ENCODE peak calls at places on chromosomes 6 and 20, in seven cellular contexts. One of them, this sample, is unnamed. For H3K4me1, the result is how much of the 10 kb centered on the place peaks cover.

GRCh38 chr6:40841721-40842120 is 197.3 kb downstream of the UNC5CL start:
- DNase-seq in CD8-positive, alpha-beta T cell: no peak
- DNase-seq in Panc1: no peak
- DNase-seq in psoas muscle: no peak
- DNase-seq in mucosa of descending colon: no peak
- DNase-seq in ascending aorta: no peak
- DNase-seq in spleen: no peak
- DNase-seq in this sample: no peak

GRCh38 chr6:129370268-129370916 is 339.6 kb downstream of the ARHGAP18 start:
- DNase-seq in ascending aorta: no peak
- DNase-seq in psoas muscle: no peak
- DNase-seq in Panc1: peak
- DNase-seq in spleen: no peak
- DNase-seq in CD8-positive, alpha-beta T cell: peak
- DNase-seq in mucosa of descending colon: peak
- DNase-seq in this sample: no peak

GRCh38 chr6:90219168-90219985 is 77.3 kb downstream of the BACH2 start:
- DNase-seq in CD8-positive, alpha-beta T cell: no peak
- DNase-seq in mucosa of descending colon: peak
- DNase-seq in Panc1: no peak
- DNase-seq in ascending aorta: peak
- DNase-seq in spleen: no peak
- DNase-seq in psoas muscle: no peak
- DNase-seq in this sample: no peak

GRCh38 chr20:4280731-4281130 is 265.4 kb upstream of the RNF24 start:
- DNase-seq in CD8-positive, alpha-beta T cell: no peak
- DNase-seq in mucosa of descending colon: no peak
- DNase-seq in Panc1: no peak
- DNase-seq in psoas muscle: no peak
- DNase-seq in ascending aorta: no peak
- DNase-seq in spleen: no peak
- DNase-seq in this sample: no peak

GRCh38 chr6:79158856-79159516 is 75.5 kb downstream of the HMGN3 start:
- DNase-seq in CD8-positive, alpha-beta T cell: no peak
- DNase-seq in mucosa of descending colon: no peak
- DNase-seq in Panc1: no peak
- DNase-seq in spleen: no peak
- DNase-seq in ascending aorta: no peak
- DNase-seq in psoas muscle: no peak
- DNase-seq in this sample: no peak

GRCh38 chr6:109944448-109944847 is 33.7 kb upstream of the GPR6 start:
- DNase-seq in Panc1: no peak
- DNase-seq in CD8-positive, alpha-beta T cell: no peak
- DNase-seq in mucosa of descending colon: no peak
- DNase-seq in spleen: no peak
- DNase-seq in ascending aorta: no peak
- DNase-seq in psoas muscle: no peak
- DNase-seq in this sample: no peak

GRCh38 chr20:4876301-4876700 is 125.0 kb downstream of the SLC23A2 start:
- DNase-seq in CD8-positive, alpha-beta T cell: no peak
- DNase-seq in Panc1: no peak
- DNase-seq in spleen: peak
- DNase-seq in ascending aorta: no peak
- DNase-seq in mucosa of descending colon: no peak
- DNase-seq in psoas muscle: no peak
- DNase-seq in this sample: no peak

GRCh38 chr6:130933712-130934200 is 106.5 kb downstream of the SMLR1 start:
- DNase-seq in mucosa of descending colon: no peak
- DNase-seq in spleen: no peak
- DNase-seq in Panc1: peak
- DNase-seq in ascending aorta: no peak
- DNase-seq in psoas muscle: no peak
- DNase-seq in CD8-positive, alpha-beta T cell: no peak
- DNase-seq in this sample: no peak

GRCh38 chr6:73452107-73452461 is at the start of gene CGAS:
- DNase-seq in ascending aorta: peak
- DNase-seq in spleen: peak
- DNase-seq in psoas muscle: peak
- DNase-seq in CD8-positive, alpha-beta T cell: peak
- DNase-seq in mucosa of descending colon: peak
- DNase-seq in Panc1: peak
- DNase-seq in this sample: peak

GRCh38 chr6:15369838-15370237 is 124.0 kb downstream of the JARID2 start:
- DNase-seq in CD8-positive, alpha-beta T cell: no peak
- DNase-seq in psoas muscle: no peak
- DNase-seq in ascending aorta: no peak
- DNase-seq in spleen: no peak
- DNase-seq in mucosa of descending colon: no peak
- DNase-seq in Panc1: no peak
- DNase-seq in this sample: no peak

GRCh38 chr6:111871207-111871606 is 2.0 kb downstream of the FYN start:
- DNase-seq in spleen: no peak
- DNase-seq in ascending aorta: no peak
- DNase-seq in mucosa of descending colon: no peak
- DNase-seq in CD8-positive, alpha-beta T cell: no peak
- DNase-seq in psoas muscle: no peak
- DNase-seq in Panc1: no peak
- DNase-seq in this sample: no peak

GRCh38 chr6:137926207-137926731 is 59.2 kb downstream of the TNFAIP3 start:
- DNase-seq in psoas muscle: peak
- DNase-seq in spleen: no peak
- DNase-seq in CD8-positive, alpha-beta T cell: no peak
- DNase-seq in mucosa of descending colon: peak
- DNase-seq in ascending aorta: no peak
- DNase-seq in Panc1: no peak
- DNase-seq in this sample: no peak

GRCh38 chr6:137926985-137927384 is 59.9 kb downstream of the TNFAIP3 start:
- DNase-seq in mucosa of descending colon: no peak
- DNase-seq in CD8-positive, alpha-beta T cell: no peak
- DNase-seq in psoas muscle: no peak
- DNase-seq in ascending aorta: no peak
- DNase-seq in spleen: no peak
- DNase-seq in Panc1: no peak
- DNase-seq in this sample: no peak

GRCh38 chr6:137927777-137928218 is 60.7 kb downstream of the TNFAIP3 start:
- DNase-seq in ascending aorta: no peak
- DNase-seq in psoas muscle: no peak
- DNase-seq in spleen: peak
- DNase-seq in Panc1: no peak
- DNase-seq in mucosa of descending colon: peak
- DNase-seq in CD8-positive, alpha-beta T cell: peak
- DNase-seq in this sample: no peak

GRCh38 chr6:137925299-137925698 is 58.2 kb downstream of the TNFAIP3 start:
- DNase-seq in ascending aorta: no peak
- DNase-seq in spleen: no peak
- DNase-seq in mucosa of descending colon: no peak
- DNase-seq in Panc1: no peak
- DNase-seq in psoas muscle: no peak
- DNase-seq in CD8-positive, alpha-beta T cell: no peak
- DNase-seq in this sample: no peak

GRCh38 chr6:137928286-137928685 is 61.2 kb downstream of the TNFAIP3 start:
- DNase-seq in mucosa of descending colon: no peak
- DNase-seq in spleen: peak
- DNase-seq in CD8-positive, alpha-beta T cell: no peak
- DNase-seq in Panc1: no peak
- DNase-seq in ascending aorta: no peak
- DNase-seq in psoas muscle: no peak
- DNase-seq in this sample: no peak
- H3K4me1 ChIP-seq in mucosa of descending colon: under half
- H3K4me1 ChIP-seq in spleen: under half
- H3K4me1 ChIP-seq in CD8-positive, alpha-beta T cell: under half
- H3K4me1 ChIP-seq in Panc1: under half
- H3K4me1 ChIP-seq in ascending aorta: under half
- H3K4me1 ChIP-seq in psoas muscle: under half
- H3K4me1 ChIP-seq in this sample: under half

GRCh38 chr20:21437248-21437647 is 39.9 kb upstream of the NKX2-4 start:
- DNase-seq in Panc1: no peak
- DNase-seq in psoas muscle: no peak
- DNase-seq in CD8-positive, alpha-beta T cell: no peak
- DNase-seq in spleen: no peak
- DNase-seq in ascending aorta: no peak
- DNase-seq in mucosa of descending colon: no peak
- DNase-seq in this sample: no peak
- H3K4me1 ChIP-seq in Panc1: under half
- H3K4me1 ChIP-seq in psoas muscle: under half
- H3K4me1 ChIP-seq in CD8-positive, alpha-beta T cell: under half
- H3K4me1 ChIP-seq in spleen: under half
- H3K4me1 ChIP-seq in ascending aorta: under half
- H3K4me1 ChIP-seq in mucosa of descending colon: under half
- H3K4me1 ChIP-seq in this sample: under half

GRCh38 chr6:33203443-33204164 is 851 bp upstream of the HSD17B8 start:
- DNase-seq in psoas muscle: no peak
- DNase-seq in ascending aorta: peak
- DNase-seq in mucosa of descending colon: no peak
- DNase-seq in CD8-positive, alpha-beta T cell: no peak
- DNase-seq in spleen: peak
- DNase-seq in Panc1: no peak
- DNase-seq in this sample: no peak
- H3K4me1 ChIP-seq in psoas muscle: under half
- H3K4me1 ChIP-seq in ascending aorta: under half
- H3K4me1 ChIP-seq in mucosa of descending colon: under half
- H3K4me1 ChIP-seq in CD8-positive, alpha-beta T cell: half or more
- H3K4me1 ChIP-seq in spleen: under half
- H3K4me1 ChIP-seq in Panc1: under half
- H3K4me1 ChIP-seq in this sample: under half

GRCh38 chr6:44624226-44624625 is 236.7 kb downstream of the CDC5L start:
- DNase-seq in spleen: no peak
- DNase-seq in psoas muscle: no peak
- DNase-seq in ascending aorta: no peak
- DNase-seq in Panc1: no peak
- DNase-seq in mucosa of descending colon: no peak
- DNase-seq in CD8-positive, alpha-beta T cell: no peak
- DNase-seq in this sample: no peak
- H3K4me1 ChIP-seq in spleen: under half
- H3K4me1 ChIP-seq in psoas muscle: under half
- H3K4me1 ChIP-seq in ascending aorta: under half
- H3K4me1 ChIP-seq in Panc1: under half
- H3K4me1 ChIP-seq in mucosa of descending colon: under half
- H3K4me1 ChIP-seq in CD8-positive, alpha-beta T cell: under half
- H3K4me1 ChIP-seq in this sample: under half

DNA sequence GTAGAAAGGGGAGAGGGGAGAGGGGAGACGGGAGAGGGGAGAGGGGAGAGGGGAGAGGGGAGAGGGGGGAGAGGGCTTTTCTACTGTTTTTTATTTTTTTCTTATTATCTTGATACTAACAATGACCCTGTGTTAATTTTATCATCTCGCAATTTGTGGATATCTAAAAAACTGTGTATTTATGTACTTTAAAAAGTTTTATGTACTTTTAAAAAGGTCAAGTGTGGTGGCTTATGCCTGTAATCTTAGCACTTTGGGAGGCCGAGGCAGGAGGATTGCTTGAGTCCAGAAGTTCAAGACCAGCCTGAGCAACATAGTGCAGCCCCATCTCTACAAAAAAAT is 5.5 kb upstream of the PRIM2 start:
- DNase-seq in mucosa of descending colon: no peak
- DNase-seq in Panc1: no peak
- DNase-seq in CD8-positive, alpha-beta T cell: no peak
- DNase-seq in ascending aorta: no peak
- DNase-seq in spleen: no peak
- DNase-seq in psoas muscle: no peak
- DNase-seq in this sample: no peak
- H3K4me1 ChIP-seq in mucosa of descending colon: under half
- H3K4me1 ChIP-seq in Panc1: under half
- H3K4me1 ChIP-seq in CD8-positive, alpha-beta T cell: under half
- H3K4me1 ChIP-seq in ascending aorta: under half
- H3K4me1 ChIP-seq in spleen: under half
- H3K4me1 ChIP-seq in psoas muscle: under half
- H3K4me1 ChIP-seq in this sample: under half

GRCh38 chr6:50707652-50708325 is 5.5 kb upstream of the TFAP2D start:
- DNase-seq in psoas muscle: no peak
- DNase-seq in ascending aorta: no peak
- DNase-seq in CD8-positive, alpha-beta T cell: no peak
- DNase-seq in mucosa of descending colon: no peak
- DNase-seq in Panc1: no peak
- DNase-seq in spleen: no peak
- DNase-seq in this sample: no peak
- H3K4me1 ChIP-seq in psoas muscle: under half
- H3K4me1 ChIP-seq in ascending aorta: under half
- H3K4me1 ChIP-seq in CD8-positive, alpha-beta T cell: under half
- H3K4me1 ChIP-seq in mucosa of descending colon: under half
- H3K4me1 ChIP-seq in Panc1: under half
- H3K4me1 ChIP-seq in spleen: under half
- H3K4me1 ChIP-seq in this sample: under half

GRCh38 chr6:44258325-44258863 is 1.1 kb upstream of the SLC35B2 start:
- DNase-seq in CD8-positive, alpha-beta T cell: no peak
- DNase-seq in spleen: peak
- DNase-seq in Panc1: no peak
- DNase-seq in ascending aorta: no peak
- DNase-seq in psoas muscle: no peak
- DNase-seq in mucosa of descending colon: no peak
- DNase-seq in this sample: no peak

GRCh38 chr6:44260451-44261297 is 3.3 kb upstream of the SLC35B2 start:
- DNase-seq in CD8-positive, alpha-beta T cell: no peak
- DNase-seq in ascending aorta: no peak
- DNase-seq in spleen: peak
- DNase-seq in psoas muscle: no peak
- DNase-seq in Panc1: no peak
- DNase-seq in mucosa of descending colon: no peak
- DNase-seq in this sample: no peak

GRCh38 chr6:44261581-44261980 is 3.8 kb downstream of the NFKBIE start:
- DNase-seq in CD8-positive, alpha-beta T cell: no peak
- DNase-seq in Panc1: no peak
- DNase-seq in spleen: peak
- DNase-seq in mucosa of descending colon: no peak
- DNase-seq in ascending aorta: no peak
- DNase-seq in psoas muscle: no peak
- DNase-seq in this sample: no peak

GRCh38 chr6:44258921-44259320 is 1.6 kb upstream of the SLC35B2 start:
- DNase-seq in spleen: peak
- DNase-seq in mucosa of descending colon: no peak
- DNase-seq in CD8-positive, alpha-beta T cell: no peak
- DNase-seq in ascending aorta: no peak
- DNase-seq in Panc1: no peak
- DNase-seq in psoas muscle: no peak
- DNase-seq in this sample: no peak

DNA sequence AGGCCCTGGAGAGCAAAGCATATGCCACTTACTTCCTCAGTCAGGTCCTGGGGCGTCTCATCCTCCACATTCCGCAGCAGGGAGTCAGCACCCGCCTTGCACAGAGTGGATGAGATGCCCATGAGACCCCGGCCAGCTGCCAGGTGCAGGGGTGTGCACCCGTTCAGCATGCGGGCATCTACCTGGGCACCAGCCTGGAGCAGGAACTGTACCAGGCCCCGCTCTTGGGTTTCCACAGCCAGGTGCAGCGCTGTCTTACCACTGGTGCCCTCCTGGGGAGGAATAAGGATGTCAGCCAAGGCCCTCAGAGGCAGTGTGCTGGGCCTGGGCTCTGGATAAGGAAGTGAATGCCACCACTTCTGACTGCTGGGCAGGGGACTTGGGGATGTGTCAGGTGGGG is 2.7 kb upstream of the SLC35B2 start:
- DNase-seq in ascending aorta: no peak
- DNase-seq in spleen: peak
- DNase-seq in mucosa of descending colon: no peak
- DNase-seq in psoas muscle: no peak
- DNase-seq in CD8-positive, alpha-beta T cell: no peak
- DNase-seq in Panc1: no peak
- DNase-seq in this sample: no peak
- H3K4me1 ChIP-seq in ascending aorta: under half
- H3K4me1 ChIP-seq in spleen: under half
- H3K4me1 ChIP-seq in mucosa of descending colon: under half
- H3K4me1 ChIP-seq in psoas muscle: under half
- H3K4me1 ChIP-seq in CD8-positive, alpha-beta T cell: half or more
- H3K4me1 ChIP-seq in Panc1: under half
- H3K4me1 ChIP-seq in this sample: under half